ENCODE peak calls at places on chromosomes 11 and 22, in five cellular contexts. U is K562; M is fibroblast of mammary gland; P is CD8-positive, alpha-beta T cell; N is right lobe of liver. F is an unnamed sample.

GRCh38 chr22:49827307-49827852 is 293 bp downstream of the BRD1 start:
- DNase-seq in M (no peak), U (peak), N (no peak), P (no peak), F (no peak)

GRCh38 chr11:126815111-126815510 is 185.5 kb downstream of the KIRREL3 start:
- DNase-seq in U (no peak), N (no peak), P (no peak), M (peak), F (no peak)

GRCh38 chr11:119892311-119892808 is 163.4 kb upstream of the NECTIN1 start:
- DNase-seq in N (no peak), U (no peak), M (no peak), P (no peak), F (no peak)

GRCh38 chr11:116990061-116990473 is 108.2 kb downstream of the SIK3 start:
- DNase-seq in N (no peak), U (peak), P (no peak), M (peak), F (no peak)

GRCh38 chr11:74278721-74279148 is 32.7 kb downstream of the P4HA3 start:
- DNase-seq in U (no peak), P (no peak), M (peak), N (no peak), F (no peak)

GRCh38 chr11:113034591-113034990 is 73.4 kb downstream of the NCAM1 start:
- DNase-seq in U (no peak), M (no peak), N (no peak), P (no peak), F (no peak)

GRCh38 chr11:83195176-83195531 is 1.6 kb downstream of the ANKRD42 start:
- DNase-seq in P (no peak), N (no peak), M (no peak), U (peak), F (no peak)

GRCh38 chr11:111452817-111453607 is 59.2 kb downstream of the BTG4 start:
- DNase-seq in U (no peak), N (no peak), P (no peak), M (no peak), F (no peak)

GRCh38 chr11:44269369-44270351 is 40.3 kb downstream of the ALX4 start:
- DNase-seq in M (peak), P (no peak), U (peak), N (no peak), F (no peak)

GRCh38 chr11:86629070-86629706 is 43.2 kb downstream of the ME3 start:
- DNase-seq in N (no peak), U (no peak), M (peak), P (no peak), F (no peak)

GRCh38 chr11:125175896-125176575 is 11.5 kb downstream of the PKNOX2 start:
- DNase-seq in N (no peak), U (no peak), P (no peak), M (no peak), F (peak)

GRCh38 chr11:68610452-68611116 is 73.8 kb upstream of the GAL start:
- DNase-seq in N (no peak), M (peak), U (no peak), P (no peak), F (no peak)

GRCh38 chr11:39809833-39810232 is 1649.6 kb downstream of the LRRC4C start:
- DNase-seq in P (no peak), N (no peak), U (no peak), M (no peak), F (no peak)

GRCh38 chr11:108025387-108026080 is 16.8 kb downstream of the CUL5 start:
- DNase-seq in N (no peak), U (no peak), P (no peak), M (no peak), F (peak)

GRCh38 chr11:6410695-6411430 is 8.0 kb downstream of the APBB1 start:
- DNase-seq in N (no peak), P (no peak), U (no peak), M (no peak), F (no peak)

GRCh38 chr11:1157645-1158591 is at the start of gene MUC5AC:
- DNase-seq in P (no peak), M (no peak), N (peak), U (no peak), F (no peak)

GRCh38 chr11:121687961-121688566 is 235.3 kb upstream of the SORL1-AS1 start:
- DNase-seq in M (peak), P (no peak), U (no peak), N (no peak), F (no peak)

GRCh38 chr11:96149743-96150555 is 193.0 kb downstream of the MAML2 start:
- DNase-seq in U (no peak), M (peak), P (no peak), N (no peak), F (no peak)

GRCh38 chr22:50260801-50261614 is 475 bp downstream of the MAPK12 start:
- DNase-seq in M (peak), P (no peak), N (no peak), U (peak), F (peak)

GRCh38 chr11:4059424-4059823 is 35.2 kb upstream of the RRM1 start:
- DNase-seq in M (no peak), U (no peak), P (no peak), N (no peak), F (no peak)

GRCh38 chr11:36817336-36817965 is 219.4 kb upstream of the RAG2 start:
- DNase-seq in N (no peak), U (no peak), P (no peak), M (peak), F (no peak)

GRCh38 chr22:50261615-50262459 is at the start of gene MAPK12:
- DNase-seq in P (no peak), M (peak), N (no peak), U (peak), F (peak)

GRCh38 chr22:26894362-26894761 is 237.0 kb downstream of the MIAT start:
- DNase-seq in P (no peak), U (no peak), N (no peak), M (peak), F (no peak)

GRCh38 chr22:24427500-24428164 is at the start of gene ADORA2A:
- DNase-seq in P (peak), M (no peak), N (peak), U (no peak), F (peak)

GRCh38 chr22:17120281-17120680 is 879 bp downstream of the TMEM121B start:
- DNase-seq in U (peak), M (peak), P (peak), N (peak), F (peak)

GRCh38 chr11:337711-338110 is 17.1 kb upstream of the IFITM3 start:
- DNase-seq in U (no peak), N (no peak), P (no peak), M (no peak), F (no peak)

GRCh38 chr11:7436146-7436545 is 49.2 kb upstream of the OLFML1 start:
- DNase-seq in U (no peak), P (no peak), M (no peak), N (no peak), F (no peak)

GRCh38 chr22:23072035-23072910 is 2.0 kb downstream of the GNAZ start:
- DNase-seq in N (peak), P (no peak), M (no peak), U (no peak), F (no peak)

GRCh38 chr11:126886636-126887035 is 113.9 kb downstream of the KIRREL3 start:
- DNase-seq in U (no peak), M (no peak), P (no peak), N (no peak), F (no peak)

GRCh38 chr22:46631113-46631512 is 10.9 kb downstream of the GRAMD4 start:
- DNase-seq in U (no peak), M (no peak), P (no peak), N (peak), F (no peak)

GRCh38 chr11:120805960-120806555 is 217.8 kb upstream of the TBCEL start:
- DNase-seq in M (no peak), N (no peak), U (no peak), P (no peak), F (peak)

GRCh38 chr22:33024626-33025025 is 33.6 kb downstream of the SYN3 start:
- DNase-seq in N (no peak), P (no peak), U (no peak), M (no peak), F (no peak)

GRCh38 chr11:120608760-120609211 is 97.2 kb downstream of the GRIK4 start:
- DNase-seq in P (no peak), N (no peak), U (no peak), M (peak), F (no peak)

GRCh38 chr22:27348634-27349033 is 452.9 kb downstream of the MN1 start:
- DNase-seq in P (no peak), M (peak), U (no peak), N (no peak), F (no peak)

GRCh38 chr11:109109916-109110315 is 312.1 kb upstream of the C11orf87 start:
- DNase-seq in P (no peak), U (no peak), N (no peak), M (no peak), F (no peak)

GRCh38 chr11:3220521-3221407 is 2.2 kb upstream of the MRGPRG start:
- DNase-seq in P (no peak), N (no peak), M (no peak), U (no peak), F (no peak)

GRCh38 chr22:21780259-21780658 is 44.7 kb upstream of the YPEL1 start:
- DNase-seq in M (no peak), N (no peak), P (no peak), U (no peak), F (no peak)

GRCh38 chr11:59556115-59556882 is 45.0 kb downstream of the OR4D9 start:
- DNase-seq in M (peak), U (peak), P (peak), N (no peak), F (peak)

GRCh38 chr22:25110846-25111578 is 88.6 kb upstream of the CRYBB3 start:
- DNase-seq in N (peak), M (peak), U (peak), P (peak), F (peak)

DNA sequence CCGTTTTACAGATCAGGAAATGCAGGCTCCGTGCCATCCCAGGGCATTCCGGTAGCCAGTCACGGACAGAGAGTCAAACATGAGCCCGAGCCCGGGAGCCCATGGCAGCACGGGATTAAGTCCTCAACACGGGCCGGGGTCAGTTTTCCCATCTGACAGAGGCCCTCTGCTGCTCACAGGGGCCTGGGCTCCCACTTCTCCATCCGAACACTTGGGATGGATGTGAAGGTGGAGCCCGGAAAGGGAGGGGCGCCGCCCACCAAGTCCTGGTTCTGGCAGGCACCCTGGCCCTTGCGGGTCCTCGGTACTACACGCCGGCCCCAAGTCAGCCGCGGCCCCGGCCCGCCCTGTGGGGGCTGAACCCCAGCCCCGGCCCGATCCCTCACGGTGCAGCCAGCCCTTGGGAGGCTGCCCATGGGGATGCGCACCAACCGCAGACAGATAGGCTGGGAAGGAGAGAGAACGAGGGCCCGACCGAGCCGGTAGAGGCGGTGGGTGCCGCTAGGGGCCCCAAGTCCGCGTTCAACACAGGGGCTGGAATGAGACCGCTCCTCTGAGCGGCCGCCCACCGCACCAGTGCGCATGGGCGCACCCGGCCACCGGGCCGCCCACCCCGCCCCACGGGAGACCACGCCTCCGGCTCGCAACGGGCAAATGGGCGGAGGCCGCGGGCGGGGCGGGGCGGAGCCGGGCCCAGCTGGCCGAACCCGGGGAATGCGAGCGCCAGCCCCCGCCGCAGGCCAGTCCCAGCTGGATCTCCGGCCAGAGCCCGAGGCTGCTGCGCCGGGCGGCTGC is at the start of gene CAPN5:
- DNase-seq in U (peak), P (peak), M (peak), N (peak), F (peak)
- TF ChIP-seq CTCF in U (peak), P (no peak), M (peak), N (peak), F (peak)

DNA sequence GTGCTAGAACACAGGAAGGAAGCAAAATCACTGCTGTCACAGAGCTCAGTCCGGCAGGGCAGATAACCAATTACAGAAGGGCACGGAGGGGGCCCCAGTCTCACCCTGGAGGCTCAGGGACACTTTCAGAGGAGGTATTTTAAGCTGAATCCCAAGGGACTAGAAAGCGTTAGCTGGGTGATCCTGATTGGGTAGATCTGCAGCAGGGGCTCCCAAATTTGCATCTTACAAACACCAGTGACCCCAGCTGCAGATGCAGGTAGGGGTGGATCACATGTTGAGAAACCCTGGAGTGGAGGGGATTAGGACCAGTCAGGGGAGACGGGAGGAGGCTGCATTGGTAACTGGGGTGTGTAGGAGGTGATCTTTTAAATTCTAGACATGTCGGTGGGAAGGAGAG is 91.4 kb downstream of the CSNK2A3 start:
- DNase-seq in P (no peak), N (no peak), U (no peak), M (no peak), F (peak)
- H3K4me3 ChIP-seq in P (no peak), N (no peak), U (no peak), M (no peak), F (peak)

GRCh38 chr22:31091106-31091975 is 10.2 kb downstream of the SMTN start:
- DNase-seq in M (no peak), P (no peak), U (no peak), N (no peak), F (no peak)
- TF ChIP-seq CTCF in M (no peak), P (no peak), U (no peak), N (no peak), F (no peak)

GRCh38 chr11:64996710-64997380 is at the start of gene BATF2:
- DNase-seq in U (peak), P (no peak), M (peak), N (peak), F (no peak)

GRCh38 chr11:64994318-64994717 is 2.5 kb downstream of the BATF2 start:
- DNase-seq in M (no peak), P (no peak), U (no peak), N (no peak), F (no peak)

GRCh38 chr11:64998690-64999431 is 2.1 kb upstream of the BATF2 start:
- DNase-seq in N (no peak), P (no peak), M (no peak), U (peak), F (no peak)

GRCh38 chr11:64998141-64998540 is 1.4 kb upstream of the BATF2 start:
- DNase-seq in M (no peak), U (peak), N (no peak), P (no peak), F (no peak)

GRCh38 chr11:64996327-64996709 is 453 bp downstream of the BATF2 start:
- DNase-seq in N (no peak), P (no peak), U (no peak), M (no peak), F (no peak)
- H3K4me3 ChIP-seq in N (peak), P (no peak), U (peak), M (no peak), F (no peak)

DNA sequence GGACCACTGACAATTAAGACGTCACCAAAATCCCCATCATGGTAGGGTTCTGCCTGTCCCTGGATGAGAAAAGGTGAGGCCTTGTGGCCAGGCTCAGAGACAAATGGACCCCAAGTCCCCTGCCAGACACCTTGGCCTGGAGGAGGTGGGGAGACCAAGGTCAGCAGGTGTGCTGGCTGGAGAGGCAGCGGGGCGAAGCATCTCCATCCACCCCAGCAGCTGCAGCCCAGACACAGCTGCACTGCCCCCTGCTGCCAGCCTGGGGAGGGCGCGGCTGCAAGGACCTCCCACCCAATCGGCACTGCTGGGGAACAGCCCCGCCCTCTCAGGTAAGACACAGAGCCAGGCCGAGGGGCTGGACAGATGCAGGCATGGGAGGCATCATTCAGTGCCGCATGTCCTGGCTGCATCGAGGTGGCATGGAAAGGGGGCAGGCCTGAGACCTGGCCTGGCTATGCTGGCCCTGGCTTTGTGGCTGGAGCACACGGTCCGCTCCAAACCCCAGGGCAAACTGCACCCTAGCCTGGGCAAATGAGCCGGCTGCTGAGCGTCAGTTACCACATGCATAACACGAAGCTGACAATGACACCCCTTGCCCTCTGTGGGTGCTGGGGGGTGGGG is 12.2 kb upstream of the MFNG start:
- DNase-seq in U (peak), P (peak), M (no peak), N (no peak), F (peak)
- TF ChIP-seq CTCF in U (peak), P (peak), M (no peak), N (peak), F (peak)

GRCh38 chr11:65916391-65916790 is 2.5 kb downstream of the C11orf68 start:
- DNase-seq in P (no peak), M (no peak), N (no peak), U (no peak), F (no peak)

GRCh38 chr11:65915821-65916251 is 3.0 kb downstream of the C11orf68 start:
- DNase-seq in U (peak), P (no peak), N (no peak), M (peak), F (no peak)

GRCh38 chr11:65917434-65918210 is 1.2 kb downstream of the C11orf68 start:
- DNase-seq in N (no peak), U (no peak), M (no peak), P (no peak), F (no peak)

GRCh38 chr11:65918211-65919150 is at the start of gene C11orf68:
- DNase-seq in M (no peak), N (no peak), U (no peak), P (no peak), F (peak)

DNA sequence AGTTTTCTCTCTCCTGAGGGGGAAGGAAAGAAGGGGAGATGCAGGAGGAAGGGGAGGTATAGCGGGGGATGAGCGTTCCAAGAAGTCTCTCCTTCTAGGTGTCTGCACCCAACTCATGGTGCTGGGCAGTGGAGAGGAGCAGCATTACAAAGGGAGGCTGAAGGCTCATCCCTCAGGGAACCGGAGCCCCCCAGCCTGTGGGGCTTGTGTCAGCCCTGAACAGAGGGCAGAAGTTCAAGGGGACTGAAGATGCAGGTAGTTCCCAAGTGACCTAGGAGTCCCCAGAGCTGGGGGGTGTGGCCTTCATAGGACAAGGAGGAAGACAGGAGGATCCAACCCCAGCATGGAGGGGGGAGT is 1.8 kb downstream of the C11orf68 start:
- DNase-seq in U (no peak), N (no peak), M (no peak), P (no peak), F (no peak)
- H3K4me3 ChIP-seq in U (no peak), N (no peak), M (peak), P (no peak), F (no peak)